ENCODE peak calls at places on chromosomes 4 and X, in eight cellular contexts. H is astrocyte of the spinal cord; O is GM13977; F is CD4-positive, alpha-beta T cell; Z is uterus; T is cardiac fibroblast; E is lower lobe of right lung; X is glutamatergic neuron. P is an unnamed sample.

GRCh38 chr4:2925931-2926860 is 37.0 kb downstream of the NOP14 start:
- DNase-seq in X (no peak), H (no peak), T (no peak), O (no peak), F (no peak), E (peak), Z (peak), P (no peak)

GRCh38 chr4:21986312-21986711 is 37.7 kb upstream of the KCNIP4 start:
- DNase-seq in Z (no peak), X (no peak), F (no peak), E (no peak), H (no peak), O (no peak), T (no peak), P (no peak)

GRCh38 chr4:25637581-25638220 is 17.9 kb upstream of the SLC34A2 start:
- DNase-seq in F (no peak), H (no peak), E (peak), Z (no peak), T (no peak), X (no peak), O (no peak), P (no peak)

GRCh38 chr4:111269439-111269838 is 646.6 kb upstream of the PITX2 start:
- DNase-seq in X (no peak), F (no peak), E (no peak), O (no peak), T (no peak), Z (no peak), H (no peak), P (no peak)

GRCh38 chrX:39752820-39753219 is 344.9 kb downstream of the BCOR start:
- DNase-seq in T (peak), F (no peak), H (no peak), Z (no peak), X (no peak), E (no peak), O (no peak), P (no peak)

GRCh38 chr4:156968479-156968984 is 3.1 kb downstream of the PDGFC start:
- DNase-seq in Z (peak), F (no peak), X (peak), O (peak), T (peak), E (peak), H (peak), P (peak)

GRCh38 chr4:112509243-112510190 is 6.5 kb downstream of the NEUROG2 start:
- DNase-seq in E (no peak), Z (no peak), H (no peak), T (no peak), X (peak), F (no peak), O (no peak), P (no peak)

GRCh38 chr4:83285022-83285387 is 407 bp upstream of the COQ2 start:
- DNase-seq in X (no peak), F (no peak), H (peak), Z (no peak), O (peak), E (no peak), T (peak), P (peak)

GRCh38 chr4:182802621-182803020 is 114.6 kb downstream of the DCTD start:
- DNase-seq in X (no peak), H (no peak), F (no peak), E (no peak), T (no peak), O (no peak), Z (no peak), P (no peak)

GRCh38 chr4:139841464-139842195 is 176.0 kb downstream of the MGST2 start:
- DNase-seq in E (no peak), O (no peak), H (no peak), X (peak), T (no peak), Z (no peak), F (no peak), P (no peak)

GRCh38 chr4:4922441-4922840 is 63.0 kb downstream of the MSX1 start:
- DNase-seq in H (no peak), T (no peak), F (no peak), X (no peak), O (no peak), Z (no peak), E (no peak), P (no peak)

DNA sequence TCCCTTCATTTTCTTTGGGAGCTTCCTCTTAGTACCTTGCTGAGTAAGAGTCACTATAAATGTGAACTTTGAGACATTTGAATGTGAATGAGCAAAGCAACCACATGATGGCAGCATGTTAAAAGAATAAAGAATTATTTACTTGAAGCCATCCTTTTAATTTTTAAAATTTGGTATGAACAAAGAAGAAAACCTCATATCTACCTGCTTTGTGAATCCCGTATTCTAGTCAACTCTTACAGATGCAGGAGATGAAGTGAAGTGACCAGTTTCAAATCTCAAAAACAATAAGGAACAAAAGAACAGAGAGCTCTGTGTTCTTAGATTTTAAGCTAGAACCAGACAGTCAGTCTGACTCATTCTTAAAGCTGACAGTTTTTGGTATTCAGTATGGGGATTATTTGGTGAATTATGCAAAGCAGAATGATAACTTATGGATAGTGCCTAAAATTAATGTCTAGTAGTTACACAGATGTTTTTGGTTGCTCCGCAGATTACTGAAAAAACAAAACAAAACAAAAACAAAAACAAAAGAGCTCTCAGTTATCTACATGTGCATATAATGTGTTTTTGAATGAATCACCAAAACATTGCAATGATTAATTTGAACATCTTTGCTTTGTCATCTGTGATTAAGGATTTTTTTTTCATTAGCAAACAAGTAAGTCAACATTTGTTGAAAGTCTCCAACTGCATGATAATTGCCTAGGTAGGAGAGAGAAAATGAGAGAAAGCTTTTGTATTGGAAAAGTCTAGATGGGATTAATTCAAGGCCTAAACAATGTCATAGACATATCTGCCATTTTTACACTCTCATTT is 48.2 kb upstream of the H2AZ1 start:
- DNase-seq in O (peak), H (peak), F (no peak), X (no peak), Z (no peak), T (peak), E (no peak), P (no peak)
- TF ChIP-seq CTCF in O (peak), H (peak), F (peak), X (peak), Z (no peak), T (peak), E (no peak), P (no peak)

DNA sequence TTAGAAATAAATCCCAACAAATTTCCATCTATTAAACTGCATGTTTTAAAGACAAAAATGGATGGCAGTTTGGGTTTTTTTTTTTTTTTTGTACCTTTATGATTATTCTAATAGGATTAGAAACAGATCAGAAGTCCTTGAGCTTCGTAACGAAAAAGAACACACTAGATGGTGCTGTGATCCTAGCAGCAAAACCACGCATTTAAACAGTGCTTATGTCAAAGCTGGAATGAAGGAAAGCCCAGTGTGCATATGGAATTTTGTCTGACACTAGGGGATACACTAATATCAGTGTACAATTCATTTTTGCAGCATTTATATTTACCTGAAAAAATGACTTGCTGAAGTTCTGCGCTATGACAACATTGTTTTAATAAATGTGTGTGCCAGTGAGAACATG is 229.1 kb downstream of the VEGFC start:
- DNase-seq in Z (no peak), F (no peak), H (no peak), X (no peak), T (peak), E (no peak), O (no peak), P (no peak)
- TF ChIP-seq CTCF in Z (no peak), F (no peak), H (peak), X (no peak), T (peak), E (no peak), O (no peak), P (no peak)

GRCh38 chr4:117434424-117434823 is 349.0 kb upstream of the TRAM1L1 start:
- DNase-seq in F (no peak), H (no peak), O (no peak), E (no peak), Z (no peak), X (no peak), T (no peak), P (no peak)

GRCh38 chr4:117429506-117429905 is 344.1 kb upstream of the TRAM1L1 start:
- DNase-seq in H (no peak), T (no peak), F (no peak), Z (no peak), X (no peak), E (no peak), O (no peak), P (no peak)

GRCh38 chr4:117429061-117429460 is 343.7 kb upstream of the TRAM1L1 start:
- DNase-seq in E (no peak), O (no peak), T (no peak), Z (no peak), H (no peak), F (no peak), X (peak), P (no peak)
- TF ChIP-seq CTCF in E (no peak), O (peak), T (no peak), Z (no peak), H (no peak), F (no peak), X (no peak), P (peak)

GRCh38 chr4:168832746-168833575 is 177.1 kb downstream of the CBR4 start:
- DNase-seq in F (no peak), Z (peak), T (peak), H (peak), X (peak), E (no peak), O (no peak), P (peak)
- TF ChIP-seq CTCF in F (no peak), Z (peak), T (peak), H (peak), X (no peak), E (no peak), O (no peak), P (no peak)

GRCh38 chr4:76733380-76733779 is 164.6 kb downstream of the SOWAHB start:
- DNase-seq in Z (no peak), X (no peak), E (no peak), O (no peak), H (no peak), T (no peak), F (no peak), P (no peak)
- TF ChIP-seq CTCF in Z (peak), X (no peak), E (no peak), O (peak), H (no peak), T (no peak), F (no peak), P (no peak)

GRCh38 chrX:74492720-74493201 is 71.5 kb downstream of the SLC16A2 start:
- DNase-seq in Z (no peak), H (no peak), F (no peak), X (peak), O (no peak), E (no peak), T (no peak), P (peak)
- TF ChIP-seq CTCF in Z (no peak), H (no peak), F (no peak), X (peak), O (peak), E (no peak), T (peak), P (no peak)

GRCh38 chr4:164730705-164731393 is 23.1 kb upstream of the SMIM31 start:
- DNase-seq in X (no peak), Z (no peak), O (no peak), F (no peak), H (no peak), E (no peak), T (no peak), P (no peak)

GRCh38 chr4:164734476-164734875 is 19.5 kb upstream of the SMIM31 start:
- DNase-seq in Z (no peak), H (no peak), F (no peak), O (no peak), X (no peak), T (peak), E (no peak), P (no peak)

DNA sequence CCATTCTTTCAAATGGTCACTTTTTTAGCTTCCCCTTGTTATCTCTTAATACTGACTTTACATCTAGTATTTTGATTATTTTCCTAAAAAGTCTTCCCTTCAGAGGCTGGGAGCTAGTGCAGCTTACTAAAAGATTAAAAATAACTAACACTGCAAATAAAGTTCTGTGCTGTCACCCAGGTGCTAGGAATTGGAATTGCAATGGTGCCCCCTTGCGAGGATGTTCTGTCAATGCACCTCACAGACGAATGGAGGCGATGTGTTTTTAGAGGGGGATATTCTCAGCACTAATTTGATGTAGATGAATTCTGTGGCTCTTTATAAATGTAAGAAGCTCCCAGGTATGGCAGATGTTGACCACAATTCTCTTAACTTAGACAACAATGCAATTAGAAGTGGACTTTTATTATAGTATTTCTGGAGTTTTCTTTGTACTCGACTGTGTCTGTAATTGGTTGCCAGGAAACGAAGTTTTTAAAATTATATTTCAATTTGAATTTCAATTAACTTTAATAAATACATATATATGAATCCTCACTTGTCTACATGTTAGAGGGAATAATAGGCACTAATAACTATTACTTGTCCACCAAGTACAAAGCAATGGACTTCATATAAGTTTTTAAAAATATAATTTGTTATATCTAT is 22.0 kb upstream of the SMIM31 start:
- DNase-seq in E (no peak), O (peak), H (peak), T (peak), X (peak), Z (peak), F (peak), P (peak)
- TF ChIP-seq CTCF in E (peak), O (peak), H (peak), T (peak), X (peak), Z (peak), F (peak), P (peak)

GRCh38 chrX:139758250-139758649 is 50.3 kb upstream of the MCF2 start:
- DNase-seq in X (no peak), E (no peak), F (no peak), Z (no peak), O (no peak), T (no peak), H (no peak), P (no peak)

GRCh38 chrX:139758809-139759208 is 50.8 kb upstream of the MCF2 start:
- DNase-seq in X (no peak), H (no peak), F (no peak), Z (no peak), O (no peak), E (no peak), T (no peak), P (no peak)

GRCh38 chrX:139762400-139763183 is 54.6 kb upstream of the MCF2 start:
- DNase-seq in Z (no peak), F (no peak), X (no peak), O (no peak), H (no peak), T (peak), E (no peak), P (no peak)

DNA sequence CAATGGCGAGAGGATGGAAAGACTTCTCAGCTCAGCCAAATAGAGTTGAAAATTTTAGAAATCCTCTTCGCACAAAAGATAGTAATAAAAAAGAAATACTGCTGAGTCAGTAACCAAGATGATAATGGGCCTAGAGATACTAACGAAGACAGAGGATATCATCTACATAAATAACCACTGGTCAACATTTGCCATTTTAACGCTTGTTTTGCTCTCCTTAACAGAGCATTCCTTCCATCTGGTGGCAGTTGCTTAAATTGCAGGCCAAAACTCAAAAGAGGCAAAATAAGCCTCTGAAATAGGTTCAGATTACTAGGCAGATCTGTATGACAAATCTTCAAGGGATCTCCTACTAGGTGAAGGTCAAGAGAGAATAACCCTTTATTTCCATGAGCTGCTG is 51.7 kb upstream of the MCF2 start:
- DNase-seq in X (no peak), F (no peak), E (no peak), Z (no peak), T (peak), H (peak), O (no peak), P (peak)
- TF ChIP-seq CTCF in X (peak), F (no peak), E (no peak), Z (no peak), T (peak), H (peak), O (peak), P (peak)

GRCh38 chr4:163758032-163758431 is 263.5 kb downstream of the TMA16 start:
- DNase-seq in O (no peak), E (no peak), X (no peak), H (no peak), T (no peak), Z (no peak), F (no peak), P (no peak)

DNA sequence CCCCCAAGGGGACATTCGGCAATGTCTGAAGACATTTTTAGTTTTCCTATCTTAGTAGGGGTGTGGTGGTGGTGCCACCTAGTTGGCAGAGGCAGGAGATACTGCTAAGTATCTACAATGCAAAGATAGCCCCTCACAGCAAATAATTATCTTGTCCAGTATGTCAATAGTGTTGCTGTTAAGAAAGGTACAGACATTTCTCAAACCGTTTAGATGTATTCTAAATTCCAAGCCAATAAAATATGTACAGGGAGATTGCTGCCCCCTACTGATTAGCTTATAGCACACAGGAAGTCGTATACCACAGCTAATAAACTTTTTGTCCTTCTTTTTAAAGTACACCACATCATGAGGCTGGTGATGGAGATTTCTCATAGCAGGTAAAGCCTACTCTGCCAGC is 260.5 kb downstream of the TMA16 start:
- DNase-seq in E (no peak), F (no peak), X (no peak), T (peak), O (peak), H (peak), Z (no peak), P (no peak)
- TF ChIP-seq CTCF in E (peak), F (peak), X (no peak), T (peak), O (peak), H (peak), Z (no peak), P (no peak)

GRCh38 chr4:123349401-123350190 is 47.0 kb upstream of the SPRY1 start:
- DNase-seq in Z (no peak), H (no peak), F (no peak), O (no peak), X (no peak), T (no peak), E (no peak), P (no peak)

GRCh38 chr4:123352240-123352945 is 44.2 kb upstream of the SPRY1 start:
- DNase-seq in H (peak), E (no peak), T (peak), F (no peak), Z (no peak), O (no peak), X (no peak), P (no peak)

GRCh38 chr4:123351713-123352112 is 44.9 kb upstream of the SPRY1 start:
- DNase-seq in H (peak), E (no peak), Z (no peak), O (no peak), T (no peak), X (no peak), F (no peak), P (no peak)

GRCh38 chr4:123350726-123351125 is 45.9 kb upstream of the SPRY1 start:
- DNase-seq in E (no peak), T (no peak), O (no peak), Z (no peak), X (no peak), H (no peak), F (no peak), P (no peak)

DNA sequence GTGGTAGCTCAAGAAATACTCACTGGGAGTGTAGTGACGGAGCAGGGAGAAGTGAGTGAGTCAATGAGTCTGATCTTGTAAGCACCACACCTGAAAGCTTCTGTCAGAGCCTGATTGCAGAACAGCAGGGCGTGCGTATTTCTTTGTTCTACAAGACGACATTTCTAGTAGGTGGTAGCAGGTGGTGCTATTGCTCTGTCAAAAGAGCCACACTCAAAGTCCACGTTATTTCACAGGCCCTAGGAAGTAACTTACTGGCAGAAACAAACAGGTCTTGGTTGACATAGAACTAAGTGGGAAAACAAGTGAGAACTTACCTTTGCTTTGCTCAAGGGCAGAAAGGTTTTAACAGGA is 46.4 kb upstream of the SPRY1 start:
- DNase-seq in F (no peak), X (no peak), Z (no peak), E (no peak), H (peak), O (no peak), T (peak), P (peak)
- TF ChIP-seq CTCF in F (no peak), X (no peak), Z (no peak), E (no peak), H (no peak), O (no peak), T (no peak), P (peak)